ENCODE peak calls at places on chromosomes 12 and 14, in eight cellular contexts. M is Ammon's horn; A is activated CD4-positive, alpha-beta T cell treated with anti-CD3 and anti-CD28 coated beads, Interleukin-2, amount 50 U/mL, for 4 hours; Q is omental fat pad; J is HAP-1; U is Panc1; L is CD8-positive, alpha-beta T cell; F is T-helper 1 cell. S is an unnamed sample.

GRCh38 chr12:88360349-88360748 is 218.2 kb downstream of the TMTC3 start:
- DNase-seq in M (no peak), A (no peak), Q (no peak), J (no peak), U (no peak), L (no peak), F (no peak), S (no peak)

GRCh38 chr12:111506260-111506659 is 92.9 kb downstream of the ATXN2 start:
- DNase-seq in M (no peak), A (no peak), Q (no peak), J (no peak), U (no peak), L (no peak), F (no peak), S (no peak)

GRCh38 chr14:21070083-21070609 is at the start of gene ARHGEF40:
- DNase-seq in M (peak; percentile 80), A (no peak), Q (no peak), J (peak; percentile 33), U (no peak), L (peak; percentile 25), F (peak; percentile 22), S (peak; percentile 84)

GRCh38 chr14:53278602-53279506 is 125.7 kb upstream of the DDHD1 start:
- DNase-seq in M (no peak), A (no peak), Q (no peak), J (no peak), U (no peak), L (no peak), F (no peak), S (no peak)

GRCh38 chr12:110247340-110248095 is 33.5 kb upstream of the ATP2A2 start:
- DNase-seq in M (no peak), A (no peak), Q (no peak), J (no peak), U (no peak), L (no peak), F (no peak), S (no peak)

GRCh38 chr14:103112488-103113243 is 10.6 kb upstream of the TNFAIP2 start:
- DNase-seq in M (no peak), A (no peak), Q (no peak), J (no peak), U (no peak), L (no peak), F (no peak), S (no peak)

GRCh38 chr12:40227447-40227846 is 2.6 kb downstream of the LRRK2 start:
- DNase-seq in M (no peak), A (no peak), Q (no peak), J (no peak), U (no peak), L (no peak), F (no peak), S (no peak)

GRCh38 chr12:63787306-63787705 is 7.6 kb downstream of the RXYLT1 start:
- DNase-seq in M (no peak), A (no peak), Q (no peak), J (no peak), U (no peak), L (no peak), F (no peak), S (no peak)

GRCh38 chr12:75913502-75914110 is 118.0 kb downstream of the PHLDA1 start:
- DNase-seq in M (no peak), A (peak; percentile 10), Q (no peak), J (no peak), U (no peak), L (no peak), F (no peak), S (no peak)

GRCh38 chr14:63175531-63175930 is 28.7 kb upstream of the RHOJ start:
- DNase-seq in M (no peak), A (no peak), Q (no peak), J (no peak), U (no peak), L (no peak), F (no peak), S (no peak)

GRCh38 chr12:97038859-97039258 is 131.8 kb downstream of the NEDD1 start:
- DNase-seq in M (no peak), A (no peak), Q (no peak), J (no peak), U (no peak), L (no peak), F (no peak), S (no peak)

GRCh38 chr12:53252349-53252916 is 15.7 kb upstream of the ESPL1 start:
- DNase-seq in M (no peak), A (no peak), Q (no peak), J (no peak), U (no peak), L (no peak), F (no peak), S (no peak)

GRCh38 chr12:130826151-130826801 is 12.8 kb downstream of the STX2 start:
- DNase-seq in M (no peak), A (peak; percentile 67), Q (no peak), J (peak; percentile 53), U (no peak), L (peak; percentile 73), F (peak; percentile 67), S (no peak)

GRCh38 chr14:104082807-104083206 is 2.7 kb upstream of the ASPG start:
- DNase-seq in M (no peak), A (no peak), Q (no peak), J (no peak), U (no peak), L (no peak), F (no peak), S (no peak)

GRCh38 chr14:78227466-78228077 is 57.4 kb downstream of the NRXN3 start:
- DNase-seq in M (peak; percentile 63), A (no peak), Q (no peak), J (no peak), U (no peak), L (no peak), F (no peak), S (no peak)